ENCODE peak calls at places on chromosome 5, in six cellular contexts. Q is neuronal stem cell, R is HCT116, W is PC-3, U is fibroblast of lung, J is SK-N-SH. P is an unnamed sample.

GRCh38 chr5:76169536-76169935 is 86.4 kb downstream of the SV2C start:
- DNase-seq in Q (no peak), R (no peak), W (no peak), U (no peak), J (peak; percentile 33), P (no peak)

GRCh38 chr5:67249590-67249895 is 52.9 kb upstream of the CD180 start:
- DNase-seq in Q (no peak), R (no peak), W (no peak), U (no peak), J (no peak), P (no peak)

GRCh38 chr5:19880859-19881436 is 107.1 kb downstream of the CDH18 start:
- DNase-seq in Q (no peak), R (no peak), W (peak; percentile 20), U (no peak), J (no peak), P (peak; percentile 53)

GRCh38 chr5:159826351-159827222 is 89.7 kb upstream of the ADRA1B start:
- DNase-seq in Q (no peak), R (peak; percentile 81), W (peak; percentile 96), U (peak; percentile 93), J (no peak), P (no peak)

GRCh38 chr5:77356740-77357139 is 135.4 kb downstream of the WDR41 start:
- DNase-seq in Q (no peak), R (no peak), W (peak; percentile 24), U (peak; percentile 68), J (no peak), P (no peak)

GRCh38 chr5:68345595-68345994 is 130.0 kb downstream of the PIK3R1 start:
- DNase-seq in Q (no peak), R (no peak), W (no peak), U (no peak), J (no peak), P (no peak)

GRCh38 chr5:166073921-166074838 is 2217.3 kb upstream of the WWC1 start:
- DNase-seq in Q (peak; percentile 62), R (no peak), W (no peak), U (no peak), J (no peak), P (peak; percentile 70)

GRCh38 chr5:167355370-167355769 is 936.1 kb upstream of the WWC1 start:
- DNase-seq in Q (peak; percentile 14), R (no peak), W (no peak), U (no peak), J (no peak), P (peak; percentile 50)

GRCh38 chr5:32687167-32687831 is 23.8 kb upstream of the NPR3 start:
- DNase-seq in Q (no peak), R (no peak), W (no peak), U (peak; percentile 59), J (peak; percentile 29), P (no peak)

GRCh38 chr5:36028816-36029465 is 37.7 kb downstream of the UGT3A2 start:
- DNase-seq in Q (no peak), R (no peak), W (no peak), U (no peak), J (no peak), P (no peak)

GRCh38 chr5:102450313-102450990 is 48.3 kb downstream of the SLCO6A1 start:
- DNase-seq in Q (no peak), R (peak; percentile 40), W (peak; percentile 72), U (no peak), J (no peak), P (peak; percentile 64)

GRCh38 chr5:151123897-151124751 is 33.5 kb downstream of the ANXA6 start:
- DNase-seq in Q (no peak), R (no peak), W (peak; percentile 53), U (peak; percentile 36), J (no peak), P (no peak)

GRCh38 chr5:150156033-150156381 is 362 bp upstream of the PDGFRB start:
- DNase-seq in Q (no peak), R (no peak), W (no peak), U (no peak), J (no peak), P (no peak)

GRCh38 chr5:178984145-178985072 is 10.7 kb downstream of the GRM6 start:
- DNase-seq in Q (no peak), R (no peak), W (no peak), U (no peak), J (no peak), P (no peak)

GRCh38 chr5:102561894-102562760 is 63.3 kb upstream of the SLCO6A1 start:
- DNase-seq in Q (peak; percentile 27), R (peak; percentile 48), W (peak; percentile 71), U (no peak), J (no peak), P (peak; percentile 92)

GRCh38 chr5:125409101-125409495 is 662.7 kb upstream of the ZNF608 start:
- DNase-seq in Q (peak; percentile 40), R (no peak), W (no peak), U (no peak), J (no peak), P (no peak)

GRCh38 chr5:168578006-168578405 is 1.2 kb downstream of the PANK3 start:
- DNase-seq in Q (no peak), R (no peak), W (peak; percentile 38), U (peak; percentile 36), J (no peak), P (no peak)

GRCh38 chr5:23385036-23385435 is 122.4 kb upstream of the PRDM9 start:
- DNase-seq in Q (no peak), R (no peak), W (peak; percentile 62), U (no peak), J (no peak), P (no peak)

GRCh38 chr5:23289162-23289561 is 218.2 kb upstream of the PRDM9 start:
- DNase-seq in Q (no peak), R (no peak), W (peak; percentile 79), U (no peak), J (no peak), P (no peak)

GRCh38 chr5:73793911-73794310 is 167.9 kb downstream of the ARHGEF28 start:
- DNase-seq in Q (no peak), R (no peak), W (peak; percentile 56), U (peak; percentile 83), J (no peak), P (no peak)

GRCh38 chr5:138833095-138833494 is 42.0 kb downstream of the LRRTM2 start:
- DNase-seq in Q (no peak), R (no peak), W (no peak), U (no peak), J (no peak), P (no peak)
- H3K4me3 ChIP-seq in Q (no peak overlapping the region), R (no peak overlapping the region), W (no peak overlapping the region), U (no peak overlapping the region), J (no peak overlapping the region), P (no peak overlapping the region)

DNA sequence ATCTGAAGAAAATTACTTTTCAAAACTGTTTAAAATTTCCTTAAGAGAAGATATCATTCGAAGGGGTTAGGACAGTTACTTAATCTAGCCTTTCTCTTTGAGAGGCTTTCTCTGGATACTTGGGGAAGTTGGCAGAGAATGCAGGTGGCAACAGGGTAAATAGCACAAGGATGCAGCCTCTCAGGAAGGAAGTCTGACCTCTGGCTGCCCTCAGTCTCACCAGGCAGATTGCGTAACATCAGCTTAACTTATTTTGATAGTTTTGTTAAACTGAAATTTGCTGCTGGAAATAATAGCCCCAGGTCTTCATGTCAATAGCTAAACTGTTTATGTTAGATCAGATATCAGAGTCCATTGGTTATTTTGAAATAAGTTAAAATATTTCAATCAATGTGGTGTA is 20.4 kb downstream of the CCDC192 start:
- DNase-seq in Q (no peak), R (no peak), W (peak; percentile 28), U (peak; percentile 19), J (no peak), P (no peak)
- H3K36me3 ChIP-seq in Q (no peaks in the 10 kb centered on the region), R (no peaks in the 10 kb centered on the region), W (no peaks in the 10 kb centered on the region), U (no peaks in the 10 kb centered on the region), J (no peaks in the 10 kb centered on the region), P (no peaks in the 10 kb centered on the region)

GRCh38 chr5:37738057-37738691 is 101.7 kb downstream of the GDNF start:
- DNase-seq in Q (no peak), R (peak; percentile 59), W (peak; percentile 90), U (peak; percentile 93), J (no peak), P (no peak)
- H3K9ac ChIP-seq in Q (no peak overlapping the region), R (no peak overlapping the region), W (no peak overlapping the region), U (no peak overlapping the region), J (peak overlapping the region; percentile 48), P (no peak overlapping the region)

GRCh38 chr5:16932401-16932800 is 3.7 kb downstream of the MYO10 start:
- DNase-seq in Q (no peak), R (no peak), W (no peak), U (no peak), J (no peak), P (no peak)

GRCh38 chr5:16931334-16932110 is 4.6 kb downstream of the MYO10 start:
- DNase-seq in Q (no peak), R (no peak), W (no peak), U (peak; percentile 76), J (no peak), P (no peak)

GRCh38 chr5:16934669-16935068 is 1.4 kb downstream of the MYO10 start:
- DNase-seq in Q (no peak), R (no peak), W (peak; percentile 68), U (peak; percentile 63), J (no peak), P (no peak)

GRCh38 chr5:16934123-16934522 is 2.0 kb downstream of the MYO10 start:
- DNase-seq in Q (peak; percentile 78), R (peak; percentile 63), W (peak; percentile 96), U (peak; percentile 58), J (peak; percentile 83), P (peak; percentile 94)

DNA sequence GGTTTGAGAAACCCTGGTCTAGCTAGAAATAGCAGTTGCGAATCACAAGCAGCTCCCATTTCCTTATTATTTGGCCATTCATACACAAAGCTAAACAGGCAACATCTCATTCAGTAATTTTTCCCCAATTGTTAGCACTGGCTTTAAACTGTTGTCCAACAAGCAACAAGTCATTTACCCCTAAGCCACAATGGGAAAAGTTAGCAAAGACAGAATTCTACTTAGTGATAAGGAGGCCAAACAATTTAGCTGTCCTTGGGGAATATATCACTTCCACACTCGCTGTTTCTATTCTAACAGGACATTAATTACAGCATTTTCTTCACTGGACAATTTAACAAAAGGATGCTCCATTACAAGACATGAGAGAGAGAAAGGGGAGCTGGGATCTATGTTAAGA is 2.8 kb downstream of the MYO10 start:
- DNase-seq in Q (no peak), R (no peak), W (no peak), U (no peak), J (no peak), P (no peak)
- H3K4me3 ChIP-seq in Q (no peak overlapping the region), R (no peak overlapping the region), W (peak overlapping the region; percentile 76), U (peak overlapping the region; percentile 60), J (no peak overlapping the region), P (peak overlapping the region; percentile 90)

GRCh38 chr5:34660444-34660843 is 4.3 kb downstream of the RAI14 start:
- DNase-seq in Q (no peak), R (no peak), W (peak; percentile 33), U (peak; percentile 99), J (no peak), P (no peak)
- H3K36me3 ChIP-seq in Q (peaks cover 40% of the 10 kb centered on the region), R (no peaks in the 10 kb centered on the region), W (peaks cover 29% of the 10 kb centered on the region), U (peaks cover 6% of the 10 kb centered on the region), J (peaks cover 2% of the 10 kb centered on the region), P (peaks cover 23% of the 10 kb centered on the region)

DNA sequence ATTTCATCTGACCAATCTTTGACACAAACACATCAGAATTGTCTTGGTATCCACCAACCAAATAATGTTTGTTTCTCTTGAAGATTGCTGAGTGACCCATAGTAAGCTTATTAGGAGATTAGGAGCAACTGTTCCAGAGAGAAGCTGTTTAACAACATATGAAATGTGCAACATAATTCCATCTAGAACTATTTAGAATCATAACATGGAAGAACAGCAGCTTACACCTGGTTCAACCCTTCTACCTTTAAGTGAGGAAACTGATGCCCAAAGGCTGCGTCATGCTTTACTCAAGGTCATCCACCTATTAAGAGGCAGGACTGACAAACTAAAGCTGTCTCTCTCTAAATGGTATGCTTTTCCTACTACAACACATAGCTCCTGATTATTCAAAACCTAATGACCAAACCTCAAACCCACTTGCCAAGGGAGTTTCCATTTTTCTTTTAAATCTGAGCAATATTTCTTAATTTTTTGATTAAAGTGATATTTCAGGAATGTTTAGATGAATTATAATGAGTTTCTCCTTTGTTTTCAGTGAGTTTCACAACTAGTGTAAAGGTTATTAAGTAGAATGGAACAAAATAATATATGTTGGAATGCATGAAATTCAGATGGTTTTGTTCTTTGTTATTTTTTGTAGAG is 545.9 kb downstream of the RAB3C start:
- DNase-seq in Q (no peak), R (no peak), W (no peak), U (no peak), J (no peak), P (no peak)
- H3K9ac ChIP-seq in Q (no peak overlapping the region), R (no peak overlapping the region), W (no peak overlapping the region), U (no peak overlapping the region), J (no peak overlapping the region), P (no peak overlapping the region)